ENCODE peak calls at places on chromosomes 1 and 21, in five cellular contexts. F, V, B, E and T are unnamed samples.

GRCh38 chr1:199685369-199685768 is 342.1 kb upstream of the NR5A2 start:
- DNase-seq in F (no peak), V (no peak), B (no peak), E (no peak), T (no peak)

GRCh38 chr1:100360790-100361232 is 8.5 kb downstream of the CDC14A start:
- DNase-seq in F (peak), V (peak), B (no peak), E (no peak), T (no peak)

GRCh38 chr1:189434461-189434860 is 1043.2 kb downstream of the BRINP3 start:
- DNase-seq in F (no peak), V (no peak), B (no peak), E (no peak), T (no peak)

GRCh38 chr1:109927908-109928307 is 17.3 kb downstream of the CSF1 start:
- DNase-seq in F (peak), V (peak), B (no peak), E (no peak), T (no peak)

GRCh38 chr1:180881806-180882509 is 30.7 kb upstream of the KIAA1614 start:
- DNase-seq in F (no peak), V (no peak), B (no peak), E (no peak), T (no peak)

GRCh38 chr1:226064168-226064815 is 1.8 kb downstream of the H3-3A start:
- DNase-seq in F (no peak), V (peak), B (no peak), E (no peak), T (peak)

GRCh38 chr1:226939439-226940028 is 560 bp upstream of the COQ8A start:
- DNase-seq in F (peak), V (peak), B (no peak), E (no peak), T (peak)

GRCh38 chr1:74399249-74399648 is 113.2 kb downstream of the LRRC53 start:
- DNase-seq in F (no peak), V (no peak), B (no peak), E (no peak), T (no peak)

GRCh38 chr1:228176461-228177182 is 11.0 kb downstream of the IBA57 start:
- DNase-seq in F (no peak), V (no peak), B (no peak), E (no peak), T (no peak)

GRCh38 chr1:221829327-221830011 is 87.6 kb upstream of the DUSP10 start:
- DNase-seq in F (no peak), V (no peak), B (no peak), E (no peak), T (peak)

GRCh38 chr1:41674501-41674900 is 190.0 kb upstream of the EDN2 start:
- DNase-seq in F (no peak), V (no peak), B (no peak), E (no peak), T (no peak)

GRCh38 chr1:117051224-117052064 is 8.7 kb upstream of the TTF2 start:
- DNase-seq in F (no peak), V (peak), B (no peak), E (no peak), T (peak)

GRCh38 chr1:201593200-201593828 is 54.4 kb downstream of the NAV1 start:
- DNase-seq in F (peak), V (no peak), B (no peak), E (no peak), T (no peak)

GRCh38 chr1:109630081-109630880 is 10.6 kb downstream of the AMPD2 start:
- DNase-seq in F (peak), V (no peak), B (peak), E (no peak), T (peak)

GRCh38 chr1:12056331-12056841 is 6.7 kb upstream of the TNFRSF8 start:
- DNase-seq in F (no peak), V (no peak), B (no peak), E (no peak), T (peak)

GRCh38 chr1:182281541-182281940 is 110.0 kb downstream of the GLUL start:
- DNase-seq in F (no peak), V (no peak), B (no peak), E (peak), T (no peak)

GRCh38 chr1:245874942-245875580 is 632.0 kb downstream of the SMYD3 start:
- DNase-seq in F (no peak), V (peak), B (no peak), E (no peak), T (no peak)

GRCh38 chr1:185567006-185567405 is 167.2 kb upstream of the HMCN1 start:
- DNase-seq in F (no peak), V (no peak), B (no peak), E (no peak), T (peak)

GRCh38 chr1:170623171-170623570 is 40.8 kb upstream of the PRRX1 start:
- DNase-seq in F (no peak), V (no peak), B (no peak), E (no peak), T (no peak)

GRCh38 chr1:206631085-206631509 is 4.2 kb upstream of the DYRK3 start:
- DNase-seq in F (no peak), V (peak), B (no peak), E (no peak), T (peak)

GRCh38 chr1:100720751-100721150 is 1.2 kb downstream of the VCAM1 start:
- DNase-seq in F (no peak), V (no peak), B (no peak), E (no peak), T (no peak)

GRCh38 chr21:35198004-35198403 is 148.9 kb upstream of the RUNX1 start:
- DNase-seq in F (no peak), V (no peak), B (no peak), E (no peak), T (no peak)

GRCh38 chr1:38153426-38154088 is 107.0 kb upstream of the POU3F1 start:
- DNase-seq in F (no peak), V (no peak), B (no peak), E (no peak), T (no peak)

GRCh38 chr1:3315991-3316943 is 138.2 kb upstream of the ARHGEF16 start:
- DNase-seq in F (no peak), V (no peak), B (no peak), E (no peak), T (no peak)

GRCh38 chr1:187877220-187877619 is 1048.5 kb downstream of the PLA2G4A start:
- DNase-seq in F (no peak), V (no peak), B (no peak), E (no peak), T (no peak)

GRCh38 chr21:42454791-42455190 is 41.2 kb downstream of the RSPH1 start:
- DNase-seq in F (no peak), V (no peak), B (no peak), E (no peak), T (no peak)